ENCODE peak calls at places on chromosomes 12 and 14, in eight cellular contexts. One of them, this sample, is unnamed.

GRCh38 chr12:93759512-93760081 is 82.4 kb downstream of the CRADD start:
- DNase-seq in HT1080: no peak
- DNase-seq in NCI-H446 treated with DMSO at 0.1 percent for 48 hours: no peak
- DNase-seq in mammary epithelial cell: no peak
- DNase-seq in NCI-H510A treated with DMSO at 0.1 percent for 48 hours: no peak
- DNase-seq in activated CD4-positive, alpha-beta T cell treated with anti-CD3 and anti-CD28 coated beads for 4 hours: no peak
- DNase-seq in activated naive CD4-positive, alpha-beta T cell treated with anti-CD3 and anti-CD28 coated beads for 36 hours: no peak
- DNase-seq in SK-N-SH: no peak
- DNase-seq in this sample: no peak

GRCh38 chr12:121114019-121114639 is 18.5 kb upstream of the P2RX7 start:
- DNase-seq in HT1080: peak
- DNase-seq in NCI-H446 treated with DMSO at 0.1 percent for 48 hours: no peak
- DNase-seq in mammary epithelial cell: peak
- DNase-seq in NCI-H510A treated with DMSO at 0.1 percent for 48 hours: no peak
- DNase-seq in activated CD4-positive, alpha-beta T cell treated with anti-CD3 and anti-CD28 coated beads for 4 hours: no peak
- DNase-seq in activated naive CD4-positive, alpha-beta T cell treated with anti-CD3 and anti-CD28 coated beads for 36 hours: no peak
- DNase-seq in SK-N-SH: no peak
- DNase-seq in this sample: no peak

GRCh38 chr14:32593290-32593942 is 264.3 kb downstream of the AKAP6 start:
- DNase-seq in HT1080: peak
- DNase-seq in NCI-H446 treated with DMSO at 0.1 percent for 48 hours: no peak
- DNase-seq in mammary epithelial cell: peak
- DNase-seq in NCI-H510A treated with DMSO at 0.1 percent for 48 hours: no peak
- DNase-seq in activated CD4-positive, alpha-beta T cell treated with anti-CD3 and anti-CD28 coated beads for 4 hours: no peak
- DNase-seq in activated naive CD4-positive, alpha-beta T cell treated with anti-CD3 and anti-CD28 coated beads for 36 hours: no peak
- DNase-seq in SK-N-SH: no peak
- DNase-seq in this sample: no peak

GRCh38 chr12:92608418-92609091 is 94.2 kb upstream of the PLEKHG7 start:
- DNase-seq in HT1080: peak
- DNase-seq in NCI-H446 treated with DMSO at 0.1 percent for 48 hours: peak
- DNase-seq in mammary epithelial cell: peak
- DNase-seq in NCI-H510A treated with DMSO at 0.1 percent for 48 hours: peak
- DNase-seq in activated CD4-positive, alpha-beta T cell treated with anti-CD3 and anti-CD28 coated beads for 4 hours: no peak
- DNase-seq in activated naive CD4-positive, alpha-beta T cell treated with anti-CD3 and anti-CD28 coated beads for 36 hours: no peak
- DNase-seq in SK-N-SH: peak
- DNase-seq in this sample: peak

GRCh38 chr12:104719700-104720345 is 238.3 kb downstream of the SLC41A2 start:
- DNase-seq in HT1080: no peak
- DNase-seq in NCI-H446 treated with DMSO at 0.1 percent for 48 hours: no peak
- DNase-seq in mammary epithelial cell: no peak
- DNase-seq in NCI-H510A treated with DMSO at 0.1 percent for 48 hours: no peak
- DNase-seq in activated CD4-positive, alpha-beta T cell treated with anti-CD3 and anti-CD28 coated beads for 4 hours: no peak
- DNase-seq in activated naive CD4-positive, alpha-beta T cell treated with anti-CD3 and anti-CD28 coated beads for 36 hours: no peak
- DNase-seq in SK-N-SH: no peak
- DNase-seq in this sample: no peak

GRCh38 chr12:132277374-132277801 is 52.0 kb downstream of the GALNT9 start:
- DNase-seq in HT1080: no peak
- DNase-seq in NCI-H446 treated with DMSO at 0.1 percent for 48 hours: no peak
- DNase-seq in mammary epithelial cell: no peak
- DNase-seq in NCI-H510A treated with DMSO at 0.1 percent for 48 hours: no peak
- DNase-seq in activated CD4-positive, alpha-beta T cell treated with anti-CD3 and anti-CD28 coated beads for 4 hours: no peak
- DNase-seq in activated naive CD4-positive, alpha-beta T cell treated with anti-CD3 and anti-CD28 coated beads for 36 hours: no peak
- DNase-seq in SK-N-SH: no peak
- DNase-seq in this sample: no peak

GRCh38 chr14:72237722-72238666 is 305.8 kb downstream of the RGS6 start:
- DNase-seq in HT1080: no peak
- DNase-seq in NCI-H446 treated with DMSO at 0.1 percent for 48 hours: no peak
- DNase-seq in mammary epithelial cell: no peak
- DNase-seq in NCI-H510A treated with DMSO at 0.1 percent for 48 hours: no peak
- DNase-seq in activated CD4-positive, alpha-beta T cell treated with anti-CD3 and anti-CD28 coated beads for 4 hours: no peak
- DNase-seq in activated naive CD4-positive, alpha-beta T cell treated with anti-CD3 and anti-CD28 coated beads for 36 hours: no peak
- DNase-seq in SK-N-SH: no peak
- DNase-seq in this sample: no peak

GRCh38 chr14:74825008-74825407 is 50.9 kb downstream of the PROX2 start:
- DNase-seq in HT1080: peak
- DNase-seq in NCI-H446 treated with DMSO at 0.1 percent for 48 hours: no peak
- DNase-seq in mammary epithelial cell: peak
- DNase-seq in NCI-H510A treated with DMSO at 0.1 percent for 48 hours: no peak
- DNase-seq in activated CD4-positive, alpha-beta T cell treated with anti-CD3 and anti-CD28 coated beads for 4 hours: no peak
- DNase-seq in activated naive CD4-positive, alpha-beta T cell treated with anti-CD3 and anti-CD28 coated beads for 36 hours: no peak
- DNase-seq in SK-N-SH: no peak
- DNase-seq in this sample: no peak

GRCh38 chr12:18864900-18865561 is 127.1 kb downstream of the CAPZA3 start:
- DNase-seq in HT1080: peak
- DNase-seq in NCI-H446 treated with DMSO at 0.1 percent for 48 hours: no peak
- DNase-seq in mammary epithelial cell: peak
- DNase-seq in NCI-H510A treated with DMSO at 0.1 percent for 48 hours: no peak
- DNase-seq in activated CD4-positive, alpha-beta T cell treated with anti-CD3 and anti-CD28 coated beads for 4 hours: no peak
- DNase-seq in activated naive CD4-positive, alpha-beta T cell treated with anti-CD3 and anti-CD28 coated beads for 36 hours: no peak
- DNase-seq in SK-N-SH: peak
- DNase-seq in this sample: no peak

GRCh38 chr14:23406725-23407355 is 1.2 kb downstream of the MYH6 start:
- DNase-seq in HT1080: no peak
- DNase-seq in NCI-H446 treated with DMSO at 0.1 percent for 48 hours: no peak
- DNase-seq in mammary epithelial cell: no peak
- DNase-seq in NCI-H510A treated with DMSO at 0.1 percent for 48 hours: no peak
- DNase-seq in activated CD4-positive, alpha-beta T cell treated with anti-CD3 and anti-CD28 coated beads for 4 hours: no peak
- DNase-seq in activated naive CD4-positive, alpha-beta T cell treated with anti-CD3 and anti-CD28 coated beads for 36 hours: no peak
- DNase-seq in SK-N-SH: no peak
- DNase-seq in this sample: no peak

GRCh38 chr12:124098101-124098757 is 125.2 kb downstream of the ZNF664 start:
- DNase-seq in HT1080: no peak
- DNase-seq in NCI-H446 treated with DMSO at 0.1 percent for 48 hours: no peak
- DNase-seq in mammary epithelial cell: no peak
- DNase-seq in NCI-H510A treated with DMSO at 0.1 percent for 48 hours: peak
- DNase-seq in activated CD4-positive, alpha-beta T cell treated with anti-CD3 and anti-CD28 coated beads for 4 hours: no peak
- DNase-seq in activated naive CD4-positive, alpha-beta T cell treated with anti-CD3 and anti-CD28 coated beads for 36 hours: no peak
- DNase-seq in SK-N-SH: no peak
- DNase-seq in this sample: no peak

GRCh38 chr12:42588308-42588836 is 1.2 kb downstream of the PRICKLE1 start:
- DNase-seq in HT1080: no peak
- DNase-seq in NCI-H446 treated with DMSO at 0.1 percent for 48 hours: no peak
- DNase-seq in mammary epithelial cell: peak
- DNase-seq in NCI-H510A treated with DMSO at 0.1 percent for 48 hours: no peak
- DNase-seq in activated CD4-positive, alpha-beta T cell treated with anti-CD3 and anti-CD28 coated beads for 4 hours: no peak
- DNase-seq in activated naive CD4-positive, alpha-beta T cell treated with anti-CD3 and anti-CD28 coated beads for 36 hours: no peak
- DNase-seq in SK-N-SH: no peak
- DNase-seq in this sample: no peak

GRCh38 chr12:32264995-32265394 is 134.4 kb upstream of the FGD4 start:
- DNase-seq in HT1080: no peak
- DNase-seq in NCI-H446 treated with DMSO at 0.1 percent for 48 hours: no peak
- DNase-seq in mammary epithelial cell: no peak
- DNase-seq in NCI-H510A treated with DMSO at 0.1 percent for 48 hours: no peak
- DNase-seq in activated CD4-positive, alpha-beta T cell treated with anti-CD3 and anti-CD28 coated beads for 4 hours: no peak
- DNase-seq in activated naive CD4-positive, alpha-beta T cell treated with anti-CD3 and anti-CD28 coated beads for 36 hours: no peak
- DNase-seq in SK-N-SH: no peak
- DNase-seq in this sample: no peak

GRCh38 chr14:32576088-32576795 is 247.1 kb downstream of the AKAP6 start:
- DNase-seq in HT1080: no peak
- DNase-seq in NCI-H446 treated with DMSO at 0.1 percent for 48 hours: peak
- DNase-seq in mammary epithelial cell: peak
- DNase-seq in NCI-H510A treated with DMSO at 0.1 percent for 48 hours: peak
- DNase-seq in activated CD4-positive, alpha-beta T cell treated with anti-CD3 and anti-CD28 coated beads for 4 hours: no peak
- DNase-seq in activated naive CD4-positive, alpha-beta T cell treated with anti-CD3 and anti-CD28 coated beads for 36 hours: peak
- DNase-seq in SK-N-SH: peak
- DNase-seq in this sample: peak

GRCh38 chr14:66117600-66117999 is 368.6 kb upstream of the CCDC196 start:
- DNase-seq in HT1080: peak
- DNase-seq in NCI-H446 treated with DMSO at 0.1 percent for 48 hours: no peak
- DNase-seq in mammary epithelial cell: peak
- DNase-seq in NCI-H510A treated with DMSO at 0.1 percent for 48 hours: no peak
- DNase-seq in activated CD4-positive, alpha-beta T cell treated with anti-CD3 and anti-CD28 coated beads for 4 hours: no peak
- DNase-seq in activated naive CD4-positive, alpha-beta T cell treated with anti-CD3 and anti-CD28 coated beads for 36 hours: no peak
- DNase-seq in SK-N-SH: no peak
- DNase-seq in this sample: peak

GRCh38 chr14:60565211-60565610 is 56.3 kb downstream of the SIX6 start:
- DNase-seq in HT1080: peak
- DNase-seq in NCI-H446 treated with DMSO at 0.1 percent for 48 hours: no peak
- DNase-seq in mammary epithelial cell: peak
- DNase-seq in NCI-H510A treated with DMSO at 0.1 percent for 48 hours: no peak
- DNase-seq in activated CD4-positive, alpha-beta T cell treated with anti-CD3 and anti-CD28 coated beads for 4 hours: no peak
- DNase-seq in activated naive CD4-positive, alpha-beta T cell treated with anti-CD3 and anti-CD28 coated beads for 36 hours: no peak
- DNase-seq in SK-N-SH: no peak
- DNase-seq in this sample: no peak

GRCh38 chr12:31362115-31362758 is 36.3 kb upstream of the SINHCAF start:
- DNase-seq in HT1080: no peak
- DNase-seq in NCI-H446 treated with DMSO at 0.1 percent for 48 hours: peak
- DNase-seq in mammary epithelial cell: peak
- DNase-seq in NCI-H510A treated with DMSO at 0.1 percent for 48 hours: peak
- DNase-seq in activated CD4-positive, alpha-beta T cell treated with anti-CD3 and anti-CD28 coated beads for 4 hours: no peak
- DNase-seq in activated naive CD4-positive, alpha-beta T cell treated with anti-CD3 and anti-CD28 coated beads for 36 hours: peak
- DNase-seq in SK-N-SH: no peak
- DNase-seq in this sample: peak

GRCh38 chr12:57278465-57279453 is 27.8 kb upstream of the STAC3 start:
- DNase-seq in HT1080: no peak
- DNase-seq in NCI-H446 treated with DMSO at 0.1 percent for 48 hours: no peak
- DNase-seq in mammary epithelial cell: no peak
- DNase-seq in NCI-H510A treated with DMSO at 0.1 percent for 48 hours: no peak
- DNase-seq in activated CD4-positive, alpha-beta T cell treated with anti-CD3 and anti-CD28 coated beads for 4 hours: no peak
- DNase-seq in activated naive CD4-positive, alpha-beta T cell treated with anti-CD3 and anti-CD28 coated beads for 36 hours: no peak
- DNase-seq in SK-N-SH: no peak
- DNase-seq in this sample: no peak

GRCh38 chr12:131046813-131047788 is 93.4 kb downstream of the ADGRD1 start:
- DNase-seq in HT1080: no peak
- DNase-seq in NCI-H446 treated with DMSO at 0.1 percent for 48 hours: no peak
- DNase-seq in mammary epithelial cell: no peak
- DNase-seq in NCI-H510A treated with DMSO at 0.1 percent for 48 hours: no peak
- DNase-seq in activated CD4-positive, alpha-beta T cell treated with anti-CD3 and anti-CD28 coated beads for 4 hours: no peak
- DNase-seq in activated naive CD4-positive, alpha-beta T cell treated with anti-CD3 and anti-CD28 coated beads for 36 hours: no peak
- DNase-seq in SK-N-SH: no peak
- DNase-seq in this sample: no peak

GRCh38 chr12:117180790-117181467 is 9.3 kb downstream of the FBXO21 start:
- DNase-seq in HT1080: no peak
- DNase-seq in NCI-H446 treated with DMSO at 0.1 percent for 48 hours: no peak
- DNase-seq in mammary epithelial cell: no peak
- DNase-seq in NCI-H510A treated with DMSO at 0.1 percent for 48 hours: no peak
- DNase-seq in activated CD4-positive, alpha-beta T cell treated with anti-CD3 and anti-CD28 coated beads for 4 hours: no peak
- DNase-seq in activated naive CD4-positive, alpha-beta T cell treated with anti-CD3 and anti-CD28 coated beads for 36 hours: no peak
- DNase-seq in SK-N-SH: no peak
- DNase-seq in this sample: no peak

GRCh38 chr12:95173392-95174251 is 43.6 kb downstream of the FGD6 start:
- DNase-seq in HT1080: no peak
- DNase-seq in NCI-H446 treated with DMSO at 0.1 percent for 48 hours: peak
- DNase-seq in mammary epithelial cell: peak
- DNase-seq in NCI-H510A treated with DMSO at 0.1 percent for 48 hours: no peak
- DNase-seq in activated CD4-positive, alpha-beta T cell treated with anti-CD3 and anti-CD28 coated beads for 4 hours: no peak
- DNase-seq in activated naive CD4-positive, alpha-beta T cell treated with anti-CD3 and anti-CD28 coated beads for 36 hours: no peak
- DNase-seq in SK-N-SH: peak
- DNase-seq in this sample: no peak

GRCh38 chr14:33589334-33589733 is 361.5 kb downstream of the EGLN3 start:
- DNase-seq in HT1080: peak
- DNase-seq in NCI-H446 treated with DMSO at 0.1 percent for 48 hours: no peak
- DNase-seq in mammary epithelial cell: peak
- DNase-seq in NCI-H510A treated with DMSO at 0.1 percent for 48 hours: no peak
- DNase-seq in activated CD4-positive, alpha-beta T cell treated with anti-CD3 and anti-CD28 coated beads for 4 hours: no peak
- DNase-seq in activated naive CD4-positive, alpha-beta T cell treated with anti-CD3 and anti-CD28 coated beads for 36 hours: no peak
- DNase-seq in SK-N-SH: no peak
- DNase-seq in this sample: peak

GRCh38 chr12:41966916-41967315 is 177.8 kb downstream of the GXYLT1 start:
- DNase-seq in HT1080: no peak
- DNase-seq in NCI-H446 treated with DMSO at 0.1 percent for 48 hours: no peak
- DNase-seq in mammary epithelial cell: no peak
- DNase-seq in NCI-H510A treated with DMSO at 0.1 percent for 48 hours: no peak
- DNase-seq in activated CD4-positive, alpha-beta T cell treated with anti-CD3 and anti-CD28 coated beads for 4 hours: no peak
- DNase-seq in activated naive CD4-positive, alpha-beta T cell treated with anti-CD3 and anti-CD28 coated beads for 36 hours: no peak
- DNase-seq in SK-N-SH: no peak
- DNase-seq in this sample: no peak

GRCh38 chr14:86961106-86961716 is 1031.8 kb downstream of the GALC start:
- DNase-seq in HT1080: peak
- DNase-seq in NCI-H446 treated with DMSO at 0.1 percent for 48 hours: no peak
- DNase-seq in mammary epithelial cell: peak
- DNase-seq in NCI-H510A treated with DMSO at 0.1 percent for 48 hours: no peak
- DNase-seq in activated CD4-positive, alpha-beta T cell treated with anti-CD3 and anti-CD28 coated beads for 4 hours: no peak
- DNase-seq in activated naive CD4-positive, alpha-beta T cell treated with anti-CD3 and anti-CD28 coated beads for 36 hours: no peak
- DNase-seq in SK-N-SH: peak
- DNase-seq in this sample: peak

GRCh38 chr12:120376416-120376815 is 7.5 kb upstream of the MSI1 start:
- DNase-seq in HT1080: peak
- DNase-seq in NCI-H446 treated with DMSO at 0.1 percent for 48 hours: no peak
- DNase-seq in mammary epithelial cell: peak
- DNase-seq in NCI-H510A treated with DMSO at 0.1 percent for 48 hours: no peak
- DNase-seq in activated CD4-positive, alpha-beta T cell treated with anti-CD3 and anti-CD28 coated beads for 4 hours: no peak
- DNase-seq in activated naive CD4-positive, alpha-beta T cell treated with anti-CD3 and anti-CD28 coated beads for 36 hours: no peak
- DNase-seq in SK-N-SH: no peak
- DNase-seq in this sample: peak

GRCh38 chr14:100762089-100762515 is 35.4 kb downstream of the DLK1 start:
- DNase-seq in HT1080: no peak
- DNase-seq in NCI-H446 treated with DMSO at 0.1 percent for 48 hours: no peak
- DNase-seq in mammary epithelial cell: no peak
- DNase-seq in NCI-H510A treated with DMSO at 0.1 percent for 48 hours: no peak
- DNase-seq in activated CD4-positive, alpha-beta T cell treated with anti-CD3 and anti-CD28 coated beads for 4 hours: no peak
- DNase-seq in activated naive CD4-positive, alpha-beta T cell treated with anti-CD3 and anti-CD28 coated beads for 36 hours: no peak
- DNase-seq in SK-N-SH: no peak
- DNase-seq in this sample: no peak

GRCh38 chr12:91194500-91194899 is 11.9 kb upstream of the DCN start:
- DNase-seq in HT1080: no peak
- DNase-seq in NCI-H446 treated with DMSO at 0.1 percent for 48 hours: no peak
- DNase-seq in mammary epithelial cell: peak
- DNase-seq in NCI-H510A treated with DMSO at 0.1 percent for 48 hours: no peak
- DNase-seq in activated CD4-positive, alpha-beta T cell treated with anti-CD3 and anti-CD28 coated beads for 4 hours: no peak
- DNase-seq in activated naive CD4-positive, alpha-beta T cell treated with anti-CD3 and anti-CD28 coated beads for 36 hours: no peak
- DNase-seq in SK-N-SH: no peak
- DNase-seq in this sample: no peak

GRCh38 chr12:88255847-88256246 is 113.7 kb downstream of the TMTC3 start:
- DNase-seq in HT1080: no peak
- DNase-seq in NCI-H446 treated with DMSO at 0.1 percent for 48 hours: no peak
- DNase-seq in mammary epithelial cell: no peak
- DNase-seq in NCI-H510A treated with DMSO at 0.1 percent for 48 hours: no peak
- DNase-seq in activated CD4-positive, alpha-beta T cell treated with anti-CD3 and anti-CD28 coated beads for 4 hours: no peak
- DNase-seq in activated naive CD4-positive, alpha-beta T cell treated with anti-CD3 and anti-CD28 coated beads for 36 hours: no peak
- DNase-seq in SK-N-SH: no peak
- DNase-seq in this sample: no peak

GRCh38 chr14:24051162-24051788 is 534 bp upstream of the CARMIL3 start:
- DNase-seq in HT1080: no peak
- DNase-seq in NCI-H446 treated with DMSO at 0.1 percent for 48 hours: no peak
- DNase-seq in mammary epithelial cell: no peak
- DNase-seq in NCI-H510A treated with DMSO at 0.1 percent for 48 hours: no peak
- DNase-seq in activated CD4-positive, alpha-beta T cell treated with anti-CD3 and anti-CD28 coated beads for 4 hours: no peak
- DNase-seq in activated naive CD4-positive, alpha-beta T cell treated with anti-CD3 and anti-CD28 coated beads for 36 hours: no peak
- DNase-seq in SK-N-SH: no peak
- DNase-seq in this sample: no peak

GRCh38 chr12:129483494-129483893 is 420.3 kb downstream of the TMEM132D start:
- DNase-seq in HT1080: no peak
- DNase-seq in NCI-H446 treated with DMSO at 0.1 percent for 48 hours: no peak
- DNase-seq in mammary epithelial cell: no peak
- DNase-seq in NCI-H510A treated with DMSO at 0.1 percent for 48 hours: no peak
- DNase-seq in activated CD4-positive, alpha-beta T cell treated with anti-CD3 and anti-CD28 coated beads for 4 hours: no peak
- DNase-seq in activated naive CD4-positive, alpha-beta T cell treated with anti-CD3 and anti-CD28 coated beads for 36 hours: no peak
- DNase-seq in SK-N-SH: no peak
- DNase-seq in this sample: no peak

GRCh38 chr14:70073924-70074566 is 114.7 kb downstream of the SLC8A3 start:
- DNase-seq in HT1080: peak
- DNase-seq in NCI-H446 treated with DMSO at 0.1 percent for 48 hours: peak
- DNase-seq in mammary epithelial cell: peak
- DNase-seq in NCI-H510A treated with DMSO at 0.1 percent for 48 hours: peak
- DNase-seq in activated CD4-positive, alpha-beta T cell treated with anti-CD3 and anti-CD28 coated beads for 4 hours: peak
- DNase-seq in activated naive CD4-positive, alpha-beta T cell treated with anti-CD3 and anti-CD28 coated beads for 36 hours: peak
- DNase-seq in SK-N-SH: peak
- DNase-seq in this sample: peak

GRCh38 chr14:100476012-100476822 is 111.0 kb downstream of the BEGAIN start:
- DNase-seq in HT1080: peak
- DNase-seq in NCI-H446 treated with DMSO at 0.1 percent for 48 hours: peak
- DNase-seq in mammary epithelial cell: no peak
- DNase-seq in NCI-H510A treated with DMSO at 0.1 percent for 48 hours: peak
- DNase-seq in activated CD4-positive, alpha-beta T cell treated with anti-CD3 and anti-CD28 coated beads for 4 hours: no peak
- DNase-seq in activated naive CD4-positive, alpha-beta T cell treated with anti-CD3 and anti-CD28 coated beads for 36 hours: no peak
- DNase-seq in SK-N-SH: no peak
- DNase-seq in this sample: peak